ENCODE peak calls at places on chromosomes 3 and 15, in seven cellular contexts. W is AG09309, N is lower lobe of right lung, V is HFFc6, U is glutamatergic neuron, G is cardiac muscle cell, E is tibial artery. B is an unnamed sample.

GRCh38 chr3:32021748-32022147 is 40.2 kb downstream of the ZNF860 start:
- DNase-seq in W (no peak), N (no peak), V (no peak), U (no peak), G (no peak), E (no peak), B (no peak)

GRCh38 chr3:23691343-23691895 is 114.3 kb upstream of the UBE2E1 start:
- DNase-seq in W (no peak), N (no peak), V (no peak), U (no peak), G (no peak), E (no peak), B (no peak)

GRCh38 chr3:20141841-20142240 is 44.2 kb downstream of the SGO1 start:
- DNase-seq in W (no peak), N (no peak), V (no peak), U (peak; percentile 49), G (peak; percentile 13), E (no peak), B (no peak)

GRCh38 chr15:70762469-70763119 is 764 bp downstream of the UACA start:
- DNase-seq in W (no peak), N (peak; percentile 57), V (peak; percentile 66), U (peak; percentile 35), G (peak; percentile 45), E (peak; percentile 82), B (peak; percentile 90)

GRCh38 chr15:57675481-57676181 is 30.9 kb upstream of the POLR2M start:
- DNase-seq in W (no peak), N (no peak), V (no peak), U (no peak), G (no peak), E (no peak), B (no peak)

GRCh38 chr3:132284006-132284405 is 33.2 kb upstream of the ACP3 start:
- DNase-seq in W (no peak), N (no peak), V (no peak), U (no peak), G (peak; percentile 16), E (no peak), B (no peak)

GRCh38 chr15:92629276-92629974 is 26.1 kb downstream of the FAM174B start:
- DNase-seq in W (no peak), N (no peak), V (no peak), U (no peak), G (no peak), E (peak; percentile 24), B (no peak)

GRCh38 chr3:52527732-52528595 is 5.7 kb downstream of the NT5DC2 start:
- DNase-seq in W (no peak), N (no peak), V (no peak), U (no peak), G (no peak), E (peak; percentile 62), B (peak; percentile 79)

GRCh38 chr3:196694202-196694638 is 17.8 kb downstream of the CEP19 start:
- DNase-seq in W (no peak), N (no peak), V (peak; percentile 20), U (no peak), G (no peak), E (no peak), B (no peak)

GRCh38 chr3:178084938-178085816 is 451.1 kb upstream of the KCNMB2 start:
- DNase-seq in W (no peak), N (peak; percentile 74), V (no peak), U (peak; percentile 81), G (peak; percentile 85), E (peak; percentile 87), B (no peak)

GRCh38 chr3:29764603-29765254 is 483.9 kb downstream of the RBMS3 start:
- DNase-seq in W (peak; percentile 76), N (no peak), V (peak; percentile 84), U (no peak), G (no peak), E (no peak), B (no peak)

GRCh38 chr15:82111918-82112317 is 66.1 kb upstream of the MEX3B start:
- DNase-seq in W (no peak), N (no peak), V (peak; percentile 71), U (no peak), G (no peak), E (no peak), B (no peak)

DNA sequence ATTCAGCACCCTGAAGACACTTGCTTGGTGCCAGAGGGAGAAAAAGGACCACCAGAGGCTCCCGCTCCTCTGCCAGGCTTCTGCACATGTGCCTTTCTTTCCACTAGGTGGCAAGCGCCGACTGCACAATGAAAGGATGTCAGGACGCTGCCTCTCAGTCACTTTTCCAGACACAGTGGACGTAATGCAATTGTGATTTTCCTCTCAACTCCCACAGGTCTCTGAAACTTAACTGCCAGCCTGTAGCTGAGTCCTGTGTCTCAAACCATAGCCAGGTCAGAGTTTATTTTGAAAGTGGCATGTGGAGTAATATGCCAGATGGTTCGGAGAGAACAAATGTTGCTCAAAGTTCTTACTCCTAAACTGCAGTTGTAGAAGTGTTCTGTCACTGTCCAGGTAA is 162.9 kb downstream of the ITPR1 start:
- DNase-seq in W (peak; percentile 46), N (peak; percentile 62), V (peak; percentile 68), U (peak; percentile 79), G (peak; percentile 79), E (peak; percentile 81), B (no peak)
- TF ChIP-seq CTCF in W (peak; percentile 93), N (peak; percentile 69), V (peak; percentile 94), U (peak; percentile 87), G (peak; percentile 94), E (peak; percentile 77), B (peak; percentile 94)

GRCh38 chr15:89038146-89038545 is 50.1 kb upstream of the ABHD2 start:
- DNase-seq in W (no peak), N (no peak), V (no peak), U (no peak), G (no peak), E (peak; percentile 45), B (no peak)

GRCh38 chr15:89030311-89030710 is 57.9 kb upstream of the ABHD2 start:
- DNase-seq in W (no peak), N (no peak), V (no peak), U (no peak), G (no peak), E (no peak), B (no peak)

GRCh38 chr15:89035658-89036057 is 52.6 kb upstream of the ABHD2 start:
- DNase-seq in W (no peak), N (no peak), V (no peak), U (no peak), G (no peak), E (no peak), B (no peak)

GRCh38 chr15:89034305-89034704 is 54.0 kb upstream of the ABHD2 start:
- DNase-seq in W (no peak), N (no peak), V (no peak), U (no peak), G (no peak), E (no peak), B (no peak)
- TF ChIP-seq CTCF in W (peak; percentile 56), N (no peak), V (peak; percentile 66), U (no peak), G (peak; percentile 41), E (peak; percentile 20), B (peak; percentile 79)

DNA sequence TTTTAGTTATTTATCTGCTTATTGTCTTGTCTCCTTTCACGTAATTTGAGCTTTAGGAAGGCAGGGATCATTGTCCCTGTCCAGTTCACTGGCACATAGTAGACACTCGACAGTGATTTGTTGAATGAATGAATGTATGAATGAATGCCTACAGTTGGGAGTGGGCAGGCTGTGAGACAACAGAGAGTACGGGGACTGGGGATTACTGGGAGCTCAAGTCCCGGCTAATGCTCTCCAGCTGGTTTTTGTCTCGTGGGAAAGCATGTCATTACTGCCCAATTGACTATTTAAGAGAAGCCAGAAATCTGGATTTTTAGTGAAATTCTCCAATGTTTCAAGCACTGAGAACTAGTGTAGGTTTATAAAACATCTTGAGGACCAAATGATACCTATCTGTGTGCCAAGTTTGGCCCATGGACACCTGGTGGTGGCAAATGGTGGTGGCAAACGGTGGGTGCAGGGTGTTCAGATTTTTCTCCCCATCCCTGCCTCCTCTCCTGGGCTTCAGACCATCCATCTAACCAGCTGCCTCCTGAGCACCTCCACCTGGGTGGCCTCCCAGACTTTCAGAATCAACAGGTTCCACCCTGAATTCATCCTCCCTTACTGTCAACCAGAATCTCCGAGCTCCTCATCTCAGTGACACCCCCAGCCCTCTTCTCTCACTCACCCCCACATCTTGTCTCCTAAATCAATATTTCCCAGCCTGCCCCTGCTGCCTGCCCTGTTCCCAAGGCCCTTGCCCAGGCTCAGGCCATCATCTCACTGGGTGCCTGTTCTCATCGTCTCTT is 36.2 kb upstream of the TRH start:
- DNase-seq in W (no peak), N (no peak), V (no peak), U (no peak), G (no peak), E (no peak), B (no peak)
- TF ChIP-seq CTCF in W (no peak), N (no peak), V (peak; percentile 60), U (peak; percentile 48), G (no peak), E (no peak), B (no peak)

GRCh38 chr3:8659242-8659641 is 14.6 kb upstream of the SSUH2 start:
- DNase-seq in W (no peak), N (no peak), V (no peak), U (no peak), G (no peak), E (no peak), B (no peak)

GRCh38 chr3:8662594-8662993 is 18.0 kb upstream of the SSUH2 start:
- DNase-seq in W (no peak), N (no peak), V (no peak), U (no peak), G (no peak), E (no peak), B (no peak)

GRCh38 chr3:8660271-8660731 is 15.7 kb upstream of the SSUH2 start:
- DNase-seq in W (no peak), N (no peak), V (no peak), U (no peak), G (peak; percentile 35), E (no peak), B (no peak)

GRCh38 chr3:8658326-8659212 is 14.0 kb upstream of the SSUH2 start:
- DNase-seq in W (no peak), N (peak; percentile 88), V (no peak), U (no peak), G (peak; percentile 92), E (peak; percentile 91), B (no peak)

GRCh38 chr3:8660781-8661180 is 16.2 kb upstream of the SSUH2 start:
- DNase-seq in W (no peak), N (no peak), V (no peak), U (no peak), G (peak; percentile 20), E (no peak), B (no peak)
- TF ChIP-seq CTCF in W (no peak), N (no peak), V (no peak), U (no peak), G (no peak), E (no peak), B (peak; percentile 47)

DNA sequence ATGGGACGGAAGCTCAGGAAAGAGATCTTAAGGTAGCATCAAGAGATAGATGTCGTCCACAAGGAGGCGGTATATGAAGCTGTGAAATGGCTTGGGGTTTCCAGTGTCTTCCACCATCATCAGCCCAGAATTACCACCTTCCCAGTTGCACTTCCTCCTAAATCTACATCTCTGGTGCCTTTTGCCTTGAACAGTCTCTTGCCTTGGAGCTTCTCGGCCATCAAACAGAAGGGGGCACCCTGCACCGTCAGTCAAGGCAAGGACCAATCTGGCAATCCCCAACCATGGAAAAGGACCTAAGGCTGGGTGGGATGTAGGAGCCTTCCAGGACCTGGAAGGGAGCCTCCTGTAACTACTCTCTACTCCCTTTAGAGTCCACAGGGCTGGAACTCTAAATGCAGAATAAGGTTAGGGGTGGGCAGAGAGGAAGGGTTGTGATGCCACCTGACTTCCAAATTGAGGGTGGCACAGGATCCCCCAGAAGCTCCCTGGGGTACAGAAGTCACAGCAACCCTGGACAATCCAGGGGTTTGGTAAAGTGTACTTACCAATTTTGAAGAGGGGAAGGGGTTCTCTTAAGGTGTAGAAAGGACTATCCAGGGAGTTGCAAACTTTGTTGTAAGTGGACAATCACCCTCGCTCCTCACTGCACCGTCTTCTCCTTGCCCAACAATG is 1.0 kb upstream of the RYR3 start:
- DNase-seq in W (no peak), N (no peak), V (no peak), U (peak; percentile 51), G (peak; percentile 63), E (peak; percentile 77), B (no peak)
- TF ChIP-seq CTCF in W (no peak), N (no peak), V (peak; percentile 55), U (peak; percentile 1), G (peak; percentile 21), E (peak; percentile 51), B (peak; percentile 48)

B was measured in chondrocyte.